ENCODE peak calls at places on chromosomes 5 and 9, in six cellular contexts. R is head of caudate nucleus; P is psoas muscle; K is endothelial cell; C is T-cell; B is CD8-positive, alpha-beta T cell. D is an unnamed sample.

GRCh38 chr9:79555474-79555873 is 16.3 kb upstream of the TLE4 start:
- DNase-seq in B (no peak), P (no peak), K (no peak), R (no peak), C (no peak), D (no peak)

GRCh38 chr9:115393976-115394775 is 276.2 kb upstream of the TNC start:
- DNase-seq in C (no peak), R (no peak), K (no peak), P (no peak), B (no peak), D (no peak)

GRCh38 chr5:140565024-140565779 is 574 bp downstream of the SLC35A4 start:
- DNase-seq in B (no peak), C (no peak), K (no peak), P (no peak), R (no peak), D (no peak)

GRCh38 chr5:54087436-54087835 is 222.9 kb downstream of the ARL15 start:
- DNase-seq in K (no peak), P (no peak), B (no peak), R (no peak), C (no peak), D (no peak)

GRCh38 chr9:134833294-134833880 is 47.2 kb upstream of the FCN2 start:
- DNase-seq in C (no peak), R (no peak), K (no peak), P (no peak), B (no peak), D (no peak)

GRCh38 chr5:131649160-131649559 is 14.1 kb upstream of the RAPGEF6 start:
- DNase-seq in K (no peak), B (no peak), C (no peak), P (no peak), R (no peak), D (no peak)

GRCh38 chr5:133415506-133415905 is 196.8 kb downstream of the FSTL4 start:
- DNase-seq in C (no peak), R (no peak), P (no peak), B (no peak), K (no peak), D (no peak)

GRCh38 chr9:134423166-134423565 is 96.9 kb downstream of the RXRA start:
- DNase-seq in C (no peak), R (no peak), P (no peak), K (no peak), B (no peak), D (no peak)

GRCh38 chr9:101162231-101162630 is 133.7 kb downstream of the PLPPR1 start:
- DNase-seq in K (no peak), B (no peak), C (no peak), P (no peak), R (no peak), D (no peak)

GRCh38 chr5:154318691-154319090 is 127.1 kb upstream of the SAP30L start:
- DNase-seq in R (no peak), P (no peak), C (no peak), K (no peak), B (no peak), D (no peak)

GRCh38 chr5:56319281-56320242 is 86.4 kb upstream of the ANKRD55 start:
- DNase-seq in C (no peak), P (peak), R (no peak), B (no peak), K (no peak), D (no peak)

GRCh38 chr5:95962785-95963184 is 1.1 kb upstream of the ELL2 start:
- DNase-seq in K (peak), B (no peak), C (no peak), R (no peak), P (no peak), D (no peak)

GRCh38 chr9:72363908-72364678 is 915 bp downstream of the ZFAND5 start:
- DNase-seq in K (peak), R (peak), C (peak), P (peak), B (peak), D (peak)

GRCh38 chr9:8599937-8600336 is 800.4 kb upstream of the DMAC1 start:
- DNase-seq in C (no peak), R (no peak), K (no peak), B (no peak), P (no peak), D (no peak)

GRCh38 chr9:31089822-31090221 is 1294.6 kb upstream of the ACO1 start:
- DNase-seq in B (no peak), K (no peak), R (no peak), C (no peak), P (no peak), D (no peak)

GRCh38 chr5:75380099-75380498 is 43.1 kb downstream of the HMGCR start:
- DNase-seq in R (no peak), C (no peak), K (no peak), P (no peak), B (no peak), D (no peak)

GRCh38 chr5:126808619-126809018 is 31.7 kb downstream of the LMNB1 start:
- DNase-seq in R (no peak), B (no peak), C (no peak), P (no peak), K (no peak), D (peak)

GRCh38 chr5:20606006-20606405 is 618.0 kb upstream of the CDH18 start:
- DNase-seq in R (no peak), P (no peak), C (no peak), B (no peak), K (no peak), D (no peak)

GRCh38 chr9:107693620-107694326 is 204.2 kb upstream of the KLF4 start:
- DNase-seq in B (no peak), P (no peak), C (no peak), R (no peak), K (no peak), D (no peak)

GRCh38 chr5:59065551-59065950 is 482.7 kb downstream of the RAB3C start:
- DNase-seq in P (no peak), C (no peak), R (no peak), B (no peak), K (no peak), D (no peak)

GRCh38 chr9:89663264-89663970 is 58.6 kb downstream of the GADD45G start:
- DNase-seq in K (no peak), P (no peak), C (no peak), B (no peak), R (no peak), D (no peak)

GRCh38 chr5:111997308-111998159 is 240.5 kb upstream of the NREP start:
- DNase-seq in P (no peak), C (no peak), R (no peak), K (no peak), B (no peak), D (no peak)